ENCODE peak calls at places on chromosome 11, in nine cellular contexts. Q is T-helper 1 cell; L is heart left ventricle; M is hypothalamus; B is stimulated activated CD8-positive, alpha-beta memory T cell treated with anti-CD3 and anti-CD28 coated beads, Interleukin-15, amount 100 ng/mL, for 48 hours; D is HCT116; G is mucosa of descending colon; V is activated CD4-positive, alpha-beta memory T cell treated with anti-CD3 and anti-CD28 coated beads for 36 hours; C is stimulated activated CD4-positive, alpha-beta T cell treated with anti-CD3 and anti-CD28 coated beads, Interleukin-15, amount 100 ng/mL, for 24 hours. T is an unnamed sample.

GRCh38 chr11:76801205-76801604 is 18.0 kb downstream of the TSKU start:
- DNase-seq in L (no peak), C (no peak), M (no peak), D (no peak), V (no peak), G (no peak), B (no peak), Q (no peak), T (no peak)

GRCh38 chr11:122214567-122214966 is 98.6 kb upstream of the BLID start:
- DNase-seq in D (no peak), G (no peak), L (no peak), C (no peak), Q (no peak), B (no peak), M (no peak), V (no peak), T (no peak)

GRCh38 chr11:94668240-94668793 is 99.8 kb upstream of the AMOTL1 start:
- DNase-seq in M (no peak), D (no peak), L (no peak), Q (no peak), B (no peak), V (no peak), G (no peak), C (no peak), T (no peak)

GRCh38 chr11:96622026-96622634 is 232.3 kb downstream of the JRKL start:
- DNase-seq in C (no peak), B (no peak), G (no peak), M (no peak), L (peak), D (no peak), V (no peak), Q (no peak), T (no peak)

GRCh38 chr11:88348870-88349269 is 11.3 kb upstream of the CTSC start:
- DNase-seq in B (no peak), D (no peak), C (no peak), Q (no peak), V (no peak), M (no peak), G (no peak), L (no peak), T (no peak)

GRCh38 chr11:119692547-119692834 is 36.5 kb downstream of the NECTIN1 start:
- DNase-seq in C (no peak), D (no peak), Q (no peak), G (no peak), M (no peak), L (no peak), B (no peak), V (no peak), T (no peak)

GRCh38 chr11:504053-504993 is 2.7 kb downstream of the RNH1 start:
- DNase-seq in G (peak), Q (no peak), V (peak), D (no peak), B (peak), M (no peak), C (peak), L (no peak), T (no peak)

GRCh38 chr11:65906602-65907001 is 6.4 kb upstream of the FOSL1 start:
- DNase-seq in V (no peak), M (no peak), G (no peak), Q (no peak), L (no peak), D (no peak), C (no peak), B (no peak), T (no peak)

GRCh38 chr11:69504576-69505420 is 23.3 kb downstream of the LINC01488 start:
- DNase-seq in L (no peak), Q (no peak), C (no peak), B (no peak), M (no peak), V (no peak), G (no peak), D (no peak), T (no peak)

GRCh38 chr11:114229062-114229450 is 67.1 kb upstream of the NNMT start:
- DNase-seq in V (no peak), L (no peak), G (no peak), B (no peak), Q (no peak), M (no peak), C (no peak), D (no peak), T (peak)

GRCh38 chr11:82556210-82556609 is 177.5 kb downstream of the FAM181B start:
- DNase-seq in L (no peak), B (no peak), G (no peak), V (no peak), D (no peak), C (no peak), Q (no peak), M (no peak), T (no peak)

GRCh38 chr11:93477684-93478234 is 65.4 kb downstream of the SMCO4 start:
- DNase-seq in V (no peak), B (no peak), Q (no peak), G (no peak), M (no peak), D (no peak), C (no peak), L (no peak), T (no peak)

GRCh38 chr11:116366980-116367640 is 405.7 kb downstream of the BUD13 start:
- DNase-seq in D (no peak), G (no peak), L (no peak), B (no peak), Q (no peak), V (no peak), M (no peak), C (no peak), T (peak)

GRCh38 chr11:129209891-129210830 is 18.0 kb upstream of the ARHGAP32 start:
- DNase-seq in C (no peak), M (no peak), D (no peak), Q (no peak), B (no peak), L (no peak), G (no peak), V (no peak), T (no peak)

GRCh38 chr11:30481385-30481784 is 104.8 kb downstream of the MPPED2 start:
- DNase-seq in V (no peak), Q (no peak), L (no peak), B (no peak), D (no peak), G (no peak), C (no peak), M (no peak), T (peak)

GRCh38 chr11:12882670-12883069 is 126.4 kb upstream of the RASSF10 start:
- DNase-seq in L (no peak), G (no peak), V (no peak), B (no peak), D (no peak), C (no peak), M (no peak), Q (no peak), T (peak)

GRCh38 chr11:117298195-117298594 is 7.0 kb downstream of the BACE1-AS start:
- DNase-seq in D (no peak), L (no peak), V (no peak), Q (no peak), G (no peak), C (no peak), B (no peak), M (no peak), T (no peak)

GRCh38 chr11:38476808-38477565 is 1879.0 kb upstream of the RAG2 start:
- DNase-seq in D (no peak), L (no peak), Q (no peak), G (no peak), M (no peak), B (no peak), C (no peak), V (no peak), T (no peak)

GRCh38 chr11:118206612-118207031 is 18.2 kb downstream of the JAML start:
- DNase-seq in C (no peak), V (no peak), D (no peak), G (no peak), M (no peak), B (no peak), Q (no peak), L (no peak), T (no peak)

GRCh38 chr11:29842061-29842460 is 174.8 kb downstream of the KCNA4 start:
- DNase-seq in G (no peak), V (no peak), B (no peak), M (no peak), Q (no peak), L (no peak), C (no peak), D (no peak), T (no peak)

GRCh38 chr11:76700177-76701100 is 29.9 kb upstream of the LRRC32 start:
- DNase-seq in M (no peak), V (no peak), C (peak), B (no peak), G (no peak), L (no peak), D (peak), Q (no peak), T (peak)

GRCh38 chr11:76803811-76804600 is 20.9 kb downstream of the TSKU start:
- DNase-seq in Q (no peak), D (no peak), C (peak), B (peak), L (no peak), G (no peak), M (no peak), V (peak), T (no peak)

GRCh38 chr11:122045181-122045586 is 70.8 kb downstream of the BLID start:
- DNase-seq in V (no peak), B (no peak), G (no peak), Q (no peak), M (no peak), C (no peak), L (no peak), D (no peak), T (no peak)

GRCh38 chr11:24145411-24145810 is 351.4 kb upstream of the LUZP2 start:
- DNase-seq in B (no peak), V (no peak), G (no peak), L (no peak), M (no peak), Q (no peak), C (no peak), D (no peak), T (no peak)

GRCh38 chr11:115874843-115875242 is 370.6 kb upstream of the CADM1 start:
- DNase-seq in M (no peak), B (no peak), L (no peak), C (peak), D (no peak), Q (no peak), V (no peak), G (no peak), T (no peak)

GRCh38 chr11:66892926-66893325 is 36.1 kb downstream of the LRFN4 start:
- DNase-seq in B (no peak), G (no peak), L (no peak), C (no peak), D (no peak), M (no peak), V (no peak), Q (no peak), T (no peak)

GRCh38 chr11:13929551-13929950 is 33.0 kb upstream of the SPON1 start:
- DNase-seq in B (no peak), L (no peak), V (no peak), D (no peak), M (peak), Q (no peak), G (no peak), C (no peak), T (no peak)

GRCh38 chr11:59562292-59562691 is 51.0 kb downstream of the OR4D9 start:
- DNase-seq in V (no peak), L (no peak), B (no peak), C (no peak), M (no peak), Q (no peak), G (no peak), D (no peak), T (no peak)

GRCh38 chr11:65695459-65696241 is 16.4 kb upstream of the KAT5 start:
- DNase-seq in G (peak), B (no peak), C (no peak), Q (no peak), D (peak), L (peak), V (no peak), M (peak), T (no peak)

GRCh38 chr11:122758361-122758760 is 79.9 kb upstream of the CRTAM start:
- DNase-seq in V (no peak), L (no peak), D (no peak), Q (no peak), M (no peak), G (no peak), C (no peak), B (no peak), T (no peak)

GRCh38 chr11:65013130-65013691 is 749 bp upstream of the ARL2 start:
- DNase-seq in C (peak), D (no peak), G (peak), V (peak), L (peak), Q (peak), B (peak), M (peak), T (peak)

GRCh38 chr11:16114451-16114850 is 241.9 kb downstream of the SOX6 start:
- DNase-seq in M (no peak), B (no peak), Q (no peak), G (no peak), V (no peak), L (no peak), D (no peak), C (no peak), T (no peak)

GRCh38 chr11:33303541-33303940 is 46.4 kb downstream of the HIPK3 start:
- DNase-seq in L (no peak), B (no peak), C (no peak), G (no peak), V (no peak), D (no peak), Q (no peak), M (no peak), T (no peak)

GRCh38 chr11:95147364-95147905 is 57.8 kb downstream of the ENDOD1 start:
- DNase-seq in D (peak), Q (no peak), B (no peak), V (peak), L (no peak), G (no peak), C (peak), M (no peak), T (peak)

GRCh38 chr11:43316451-43316850 is 4.7 kb downstream of the API5 start:
- DNase-seq in G (no peak), D (no peak), V (peak), Q (no peak), M (no peak), L (no peak), C (peak), B (peak), T (no peak)

GRCh38 chr11:1193326-1194230 is 29.3 kb upstream of the MUC5B start:
- DNase-seq in V (no peak), B (no peak), C (no peak), Q (no peak), L (peak), M (no peak), G (peak), D (no peak), T (peak)